ENCODE peak calls at places on chromosome 7, in ten cellular contexts. One of them, this sample, is unnamed.
A peak's percentile ranks its signal among the peaks of the same experiment; 100 is the strongest.

GRCh38 chr7:37467017-37467416 is 18.4 kb upstream of the ELMO1 start:
- DNase-seq in IMR-90: no peak
- DNase-seq in right lobe of liver: no peak
- DNase-seq in body of pancreas: no peak
- DNase-seq in GM12878: no peak
- DNase-seq in A549: no peak
- DNase-seq in lower leg skin: no peak
- DNase-seq in stomach: no peak
- DNase-seq in tibial nerve: no peak
- DNase-seq in spleen: no peak
- DNase-seq in this sample: no peak

GRCh38 chr7:91852263-91852741 is 28.2 kb downstream of the MTERF1 start:
- DNase-seq in spleen: no peak
- DNase-seq in GM12878: no peak
- DNase-seq in tibial nerve: no peak
- DNase-seq in IMR-90: peak; percentile 12
- DNase-seq in stomach: no peak
- DNase-seq in right lobe of liver: no peak
- DNase-seq in body of pancreas: no peak
- DNase-seq in lower leg skin: no peak
- DNase-seq in A549: peak; percentile 19
- DNase-seq in this sample: no peak

GRCh38 chr7:45703911-45704682 is 129.9 kb downstream of the ADCY1 start:
- DNase-seq in spleen: peak; percentile 64
- DNase-seq in lower leg skin: no peak
- DNase-seq in right lobe of liver: no peak
- DNase-seq in A549: no peak
- DNase-seq in tibial nerve: no peak
- DNase-seq in GM12878: no peak
- DNase-seq in stomach: peak; percentile 11
- DNase-seq in body of pancreas: no peak
- DNase-seq in IMR-90: no peak
- DNase-seq in this sample: no peak

GRCh38 chr7:41451826-41452225 is 251.1 kb downstream of the INHBA start:
- DNase-seq in spleen: no peak
- DNase-seq in A549: no peak
- DNase-seq in tibial nerve: no peak
- DNase-seq in IMR-90: peak; percentile 47
- DNase-seq in body of pancreas: no peak
- DNase-seq in GM12878: no peak
- DNase-seq in lower leg skin: no peak
- DNase-seq in stomach: no peak
- DNase-seq in right lobe of liver: no peak
- DNase-seq in this sample: peak; percentile 34

GRCh38 chr7:8277394-8277982 is 15.5 kb upstream of the ICA1 start:
- DNase-seq in spleen: no peak
- DNase-seq in GM12878: no peak
- DNase-seq in stomach: peak; percentile 34
- DNase-seq in tibial nerve: no peak
- DNase-seq in A549: peak; percentile 35
- DNase-seq in body of pancreas: peak; percentile 52
- DNase-seq in IMR-90: no peak
- DNase-seq in right lobe of liver: no peak
- DNase-seq in lower leg skin: no peak
- DNase-seq in this sample: no peak

GRCh38 chr7:84110400-84110799 is 84.2 kb downstream of the SEMA3A start:
- DNase-seq in body of pancreas: no peak
- DNase-seq in tibial nerve: no peak
- DNase-seq in spleen: no peak
- DNase-seq in lower leg skin: no peak
- DNase-seq in GM12878: no peak
- DNase-seq in right lobe of liver: no peak
- DNase-seq in stomach: no peak
- DNase-seq in A549: no peak
- DNase-seq in IMR-90: no peak
- DNase-seq in this sample: no peak

GRCh38 chr7:68321776-68322496 is 1276.3 kb upstream of the AUTS2 start:
- DNase-seq in spleen: no peak
- DNase-seq in A549: no peak
- DNase-seq in body of pancreas: no peak
- DNase-seq in stomach: no peak
- DNase-seq in GM12878: no peak
- DNase-seq in lower leg skin: no peak
- DNase-seq in right lobe of liver: no peak
- DNase-seq in tibial nerve: no peak
- DNase-seq in IMR-90: no peak
- DNase-seq in this sample: no peak

GRCh38 chr7:130895006-130895750 is 161.2 kb upstream of the KLF14 start:
- DNase-seq in stomach: no peak
- DNase-seq in right lobe of liver: no peak
- DNase-seq in body of pancreas: no peak
- DNase-seq in tibial nerve: no peak
- DNase-seq in IMR-90: no peak
- DNase-seq in spleen: no peak
- DNase-seq in A549: no peak
- DNase-seq in lower leg skin: no peak
- DNase-seq in GM12878: no peak
- DNase-seq in this sample: no peak

GRCh38 chr7:33091111-33091531 is 18.1 kb downstream of the RP9 start:
- DNase-seq in GM12878: no peak
- DNase-seq in body of pancreas: no peak
- DNase-seq in lower leg skin: no peak
- DNase-seq in tibial nerve: no peak
- DNase-seq in A549: no peak
- DNase-seq in right lobe of liver: no peak
- DNase-seq in spleen: no peak
- DNase-seq in stomach: no peak
- DNase-seq in IMR-90: peak; percentile 74
- DNase-seq in this sample: no peak

GRCh38 chr7:22121702-22122474 is 176.2 kb upstream of the CDCA7L start:
- DNase-seq in GM12878: no peak
- DNase-seq in body of pancreas: no peak
- DNase-seq in A549: no peak
- DNase-seq in IMR-90: peak; percentile 33
- DNase-seq in stomach: no peak
- DNase-seq in right lobe of liver: no peak
- DNase-seq in spleen: no peak
- DNase-seq in lower leg skin: no peak
- DNase-seq in tibial nerve: no peak
- DNase-seq in this sample: no peak

GRCh38 chr7:4747746-4748145 is 27.7 kb upstream of the AP5Z1 start:
- DNase-seq in GM12878: no peak
- DNase-seq in IMR-90: no peak
- DNase-seq in tibial nerve: no peak
- DNase-seq in body of pancreas: no peak
- DNase-seq in spleen: no peak
- DNase-seq in right lobe of liver: no peak
- DNase-seq in stomach: no peak
- DNase-seq in lower leg skin: no peak
- DNase-seq in A549: no peak
- DNase-seq in this sample: no peak

GRCh38 chr7:4745265-4745919 is 30.0 kb upstream of the AP5Z1 start:
- DNase-seq in lower leg skin: no peak
- DNase-seq in A549: peak; percentile 31
- DNase-seq in right lobe of liver: no peak
- DNase-seq in IMR-90: no peak
- DNase-seq in GM12878: no peak
- DNase-seq in tibial nerve: no peak
- DNase-seq in spleen: no peak
- DNase-seq in stomach: no peak
- DNase-seq in body of pancreas: no peak
- DNase-seq in this sample: no peak

GRCh38 chr7:4744391-4745264 is 30.8 kb upstream of the AP5Z1 start:
- DNase-seq in tibial nerve: peak; percentile 98
- DNase-seq in A549: peak; percentile 99
- DNase-seq in right lobe of liver: peak; percentile 100
- DNase-seq in lower leg skin: peak; percentile 99
- DNase-seq in stomach: peak; percentile 97
- DNase-seq in GM12878: peak; percentile 58
- DNase-seq in spleen: peak; percentile 98
- DNase-seq in IMR-90: peak; percentile 99
- DNase-seq in body of pancreas: peak; percentile 99
- DNase-seq in this sample: peak; percentile 96

GRCh38 chr7:4747013-4747412 is 28.4 kb upstream of the AP5Z1 start:
- DNase-seq in body of pancreas: no peak
- DNase-seq in GM12878: no peak
- DNase-seq in lower leg skin: no peak
- DNase-seq in right lobe of liver: no peak
- DNase-seq in spleen: no peak
- DNase-seq in A549: no peak
- DNase-seq in stomach: no peak
- DNase-seq in IMR-90: no peak
- DNase-seq in tibial nerve: no peak
- DNase-seq in this sample: no peak

DNA sequence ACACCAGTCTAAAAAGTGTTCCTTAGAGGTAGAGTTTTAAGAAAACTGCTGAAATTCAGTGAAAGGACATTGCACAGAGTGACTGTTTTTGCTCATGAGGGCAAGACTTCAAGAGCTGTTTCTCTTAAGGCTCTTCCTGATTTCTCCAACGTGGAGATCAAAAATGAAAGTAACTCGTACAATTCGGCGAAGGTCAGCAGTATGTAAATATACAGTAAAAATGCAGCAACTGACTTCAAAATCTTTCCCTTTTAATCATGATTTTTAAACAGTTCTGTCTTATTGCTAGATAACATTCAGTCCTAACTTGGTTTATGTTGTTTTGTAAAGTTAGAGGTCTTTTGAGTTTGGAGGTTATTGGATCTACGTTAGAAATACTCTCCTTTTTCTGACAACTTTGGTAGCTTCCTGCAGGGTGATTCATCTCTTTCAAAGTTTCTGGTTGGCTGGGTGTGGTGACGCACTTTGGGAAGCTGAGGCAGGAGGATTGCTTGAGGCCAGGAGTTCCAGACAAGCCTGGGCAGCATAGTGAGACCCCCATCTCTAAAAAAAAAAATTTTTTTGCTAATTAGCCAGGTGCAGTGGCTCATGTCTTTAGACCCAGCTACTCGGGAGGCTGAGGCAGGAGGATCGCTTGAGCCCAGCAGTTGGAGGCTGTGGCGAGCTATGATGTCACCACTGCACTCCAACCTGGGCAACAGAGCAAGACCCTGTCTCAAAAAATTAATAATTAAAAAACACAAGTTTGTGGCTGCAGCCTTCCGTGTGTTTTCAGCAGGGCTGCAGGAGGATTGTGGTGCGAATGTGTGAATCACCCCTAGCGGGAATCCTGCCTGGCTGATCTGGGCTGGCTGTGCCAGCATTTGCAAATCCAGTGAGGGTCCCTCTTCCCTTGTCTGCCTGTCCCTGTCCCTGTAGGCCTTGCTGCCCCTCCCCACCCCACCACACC is 29.2 kb upstream of the AP5Z1 start:
- DNase-seq in right lobe of liver: no peak
- DNase-seq in spleen: no peak
- DNase-seq in stomach: peak; percentile 40
- DNase-seq in body of pancreas: no peak
- DNase-seq in A549: peak; percentile 67
- DNase-seq in GM12878: peak; percentile 48
- DNase-seq in lower leg skin: no peak
- DNase-seq in tibial nerve: no peak
- DNase-seq in IMR-90: peak; percentile 83
- DNase-seq in this sample: peak; percentile 76
- TF ChIP-seq POLR2A in right lobe of liver: no peak
- TF ChIP-seq POLR2A in spleen: no peak
- TF ChIP-seq POLR2A in stomach: no peak
- TF ChIP-seq POLR2A in body of pancreas: no peak
- TF ChIP-seq POLR2A in A549: no peak
- TF ChIP-seq POLR2A in GM12878: no peak
- TF ChIP-seq POLR2A in lower leg skin: no peak
- TF ChIP-seq POLR2A in tibial nerve: no peak
- TF ChIP-seq POLR2A in IMR-90: no peak
- TF ChIP-seq POLR2A in this sample: no peak

GRCh38 chr7:100071018-100071723 is 10.4 kb downstream of the ZNF3 start:
- DNase-seq in tibial nerve: no peak
- DNase-seq in lower leg skin: no peak
- DNase-seq in spleen: no peak
- DNase-seq in IMR-90: no peak
- DNase-seq in stomach: no peak
- DNase-seq in A549: peak; percentile 51
- DNase-seq in GM12878: no peak
- DNase-seq in right lobe of liver: no peak
- DNase-seq in body of pancreas: no peak
- DNase-seq in this sample: no peak
- TF ChIP-seq POLR2A in tibial nerve: no peak
- TF ChIP-seq POLR2A in lower leg skin: no peak
- TF ChIP-seq POLR2A in spleen: no peak
- TF ChIP-seq POLR2A in IMR-90: no peak
- TF ChIP-seq POLR2A in stomach: no peak
- TF ChIP-seq POLR2A in A549: no peak
- TF ChIP-seq POLR2A in GM12878: no peak
- TF ChIP-seq POLR2A in right lobe of liver: no peak
- TF ChIP-seq POLR2A in body of pancreas: no peak
- TF ChIP-seq POLR2A in this sample: no peak

GRCh38 chr7:112171673-112172072 is 34.5 kb downstream of the DOCK4 start:
- DNase-seq in tibial nerve: no peak
- DNase-seq in GM12878: no peak
- DNase-seq in body of pancreas: no peak
- DNase-seq in lower leg skin: no peak
- DNase-seq in right lobe of liver: no peak
- DNase-seq in stomach: no peak
- DNase-seq in A549: no peak
- DNase-seq in IMR-90: no peak
- DNase-seq in spleen: no peak
- DNase-seq in this sample: no peak
- TF ChIP-seq POLR2A in tibial nerve: no peak
- TF ChIP-seq POLR2A in GM12878: no peak
- TF ChIP-seq POLR2A in body of pancreas: no peak
- TF ChIP-seq POLR2A in lower leg skin: no peak
- TF ChIP-seq POLR2A in right lobe of liver: no peak
- TF ChIP-seq POLR2A in stomach: no peak
- TF ChIP-seq POLR2A in A549: no peak
- TF ChIP-seq POLR2A in IMR-90: no peak
- TF ChIP-seq POLR2A in spleen: no peak
- TF ChIP-seq POLR2A in this sample: no peak

DNA sequence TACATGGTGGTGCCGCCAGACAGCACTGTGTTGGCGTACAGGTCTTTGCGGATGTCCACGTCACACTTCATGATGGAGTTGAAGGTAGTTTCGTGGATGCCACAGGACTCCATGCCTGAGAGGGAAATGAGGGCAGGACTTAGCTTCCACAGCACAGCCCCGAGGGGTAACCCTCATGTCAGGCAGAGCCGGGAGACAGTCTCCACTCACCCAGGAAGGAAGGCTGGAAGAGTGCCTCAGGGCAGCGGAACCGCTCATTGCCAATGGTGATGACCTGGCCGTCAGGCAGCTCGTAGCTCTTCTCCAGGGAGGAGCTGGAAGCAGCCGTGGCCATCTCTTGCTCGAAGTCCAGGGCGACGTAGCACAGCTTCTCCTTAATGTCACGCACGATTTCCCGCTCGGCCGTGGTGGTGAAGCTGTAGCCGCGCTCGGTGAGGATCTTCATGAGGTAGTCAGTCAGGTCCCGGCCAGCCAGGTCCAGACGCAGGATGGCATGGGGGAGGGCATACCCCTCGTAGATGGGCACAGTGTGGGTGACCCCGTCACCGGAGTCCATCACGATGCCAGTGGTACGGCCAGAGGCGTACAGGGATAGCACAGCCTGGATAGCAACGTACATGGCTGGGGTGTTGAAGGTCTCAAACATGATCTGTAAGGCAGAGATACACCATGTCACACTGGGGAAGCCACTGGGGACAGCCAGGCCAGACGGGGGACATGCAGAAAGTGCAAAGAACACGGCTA is 104.6 kb upstream of the TNRC18 start:
- DNase-seq in GM12878: no peak
- DNase-seq in A549: peak; percentile 49
- DNase-seq in lower leg skin: peak; percentile 30
- DNase-seq in tibial nerve: no peak
- DNase-seq in right lobe of liver: peak; percentile 67
- DNase-seq in IMR-90: peak; percentile 36
- DNase-seq in spleen: peak; percentile 87
- DNase-seq in stomach: peak; percentile 58
- DNase-seq in body of pancreas: peak; percentile 61
- DNase-seq in this sample: no peak
- TF ChIP-seq POLR2A in GM12878: no peak
- TF ChIP-seq POLR2A in A549: no peak
- TF ChIP-seq POLR2A in lower leg skin: no peak
- TF ChIP-seq POLR2A in tibial nerve: no peak
- TF ChIP-seq POLR2A in right lobe of liver: no peak
- TF ChIP-seq POLR2A in IMR-90: peak; percentile 39
- TF ChIP-seq POLR2A in spleen: peak; percentile 7
- TF ChIP-seq POLR2A in stomach: peak; percentile 35
- TF ChIP-seq POLR2A in body of pancreas: no peak
- TF ChIP-seq POLR2A in this sample: no peak